ENCODE peak calls at places on chromosomes 4 and X, in four cellular contexts. One of them, this sample, is unnamed.

GRCh38 chrX:44795945-44796450 is 47.8 kb upstream of the DUSP21 start:
- DNase-seq in fibroblast of pulmonary artery: peak; percentile 0
- DNase-seq in fibroblast of the aortic adventitia: no peak
- DNase-seq in spleen: no peak
- DNase-seq in this sample: no peak

GRCh38 chr4:147370473-147370872 is 110.4 kb upstream of the EDNRA start:
- DNase-seq in fibroblast of the aortic adventitia: peak; percentile 53
- DNase-seq in fibroblast of pulmonary artery: peak; percentile 67
- DNase-seq in spleen: no peak
- DNase-seq in this sample: peak; percentile 68

GRCh38 chr4:106450249-106450648 is 81.7 kb upstream of the GIMD1 start:
- DNase-seq in spleen: no peak
- DNase-seq in fibroblast of pulmonary artery: peak; percentile 6
- DNase-seq in fibroblast of the aortic adventitia: peak; percentile 55
- DNase-seq in this sample: no peak

GRCh38 chr4:186701273-186701672 is 22.4 kb downstream of the FAT1 start:
- DNase-seq in fibroblast of the aortic adventitia: peak; percentile 53
- DNase-seq in fibroblast of pulmonary artery: peak; percentile 85
- DNase-seq in spleen: no peak
- DNase-seq in this sample: peak; percentile 77

GRCh38 chr4:26647523-26648224 is 63.8 kb downstream of the TBC1D19 start:
- DNase-seq in fibroblast of the aortic adventitia: no peak
- DNase-seq in fibroblast of pulmonary artery: no peak
- DNase-seq in spleen: no peak
- DNase-seq in this sample: no peak

GRCh38 chrX:46642145-46642544 is 68.6 kb downstream of the CHST7 start:
- DNase-seq in fibroblast of the aortic adventitia: peak; percentile 33
- DNase-seq in fibroblast of pulmonary artery: peak; percentile 54
- DNase-seq in spleen: no peak
- DNase-seq in this sample: peak; percentile 12

GRCh38 chrX:119870626-119871131 is 854 bp downstream of the RNF113A start:
- DNase-seq in fibroblast of the aortic adventitia: no peak
- DNase-seq in fibroblast of pulmonary artery: no peak
- DNase-seq in spleen: peak; percentile 82
- DNase-seq in this sample: peak; percentile 17

GRCh38 chrX:47540754-47541538 is 20.1 kb upstream of the ARAF start:
- DNase-seq in spleen: no peak
- DNase-seq in fibroblast of the aortic adventitia: peak; percentile 91
- DNase-seq in fibroblast of pulmonary artery: peak; percentile 94
- DNase-seq in this sample: peak; percentile 91

GRCh38 chr4:36128689-36129088 is 115.6 kb downstream of the ARAP2 start:
- DNase-seq in spleen: no peak
- DNase-seq in fibroblast of pulmonary artery: peak; percentile 33
- DNase-seq in fibroblast of the aortic adventitia: no peak
- DNase-seq in this sample: no peak

GRCh38 chr4:98710831-98711230 is 52.4 kb upstream of the TSPAN5 start:
- DNase-seq in fibroblast of pulmonary artery: peak; percentile 36
- DNase-seq in fibroblast of the aortic adventitia: no peak
- DNase-seq in spleen: no peak
- DNase-seq in this sample: peak; percentile 30

GRCh38 chrX:40158036-40158706 is 60.4 kb upstream of the BCOR start:
- DNase-seq in fibroblast of the aortic adventitia: no peak
- DNase-seq in fibroblast of pulmonary artery: peak; percentile 26
- DNase-seq in spleen: peak; percentile 86
- DNase-seq in this sample: no peak

GRCh38 chrX:119015407-119016242 is 41.2 kb downstream of the LONRF3 start:
- DNase-seq in fibroblast of the aortic adventitia: peak; percentile 81
- DNase-seq in fibroblast of pulmonary artery: peak; percentile 90
- DNase-seq in spleen: no peak
- DNase-seq in this sample: peak; percentile 85

GRCh38 chrX:68504237-68504636 is 5.4 kb downstream of the YIPF6 start:
- DNase-seq in fibroblast of pulmonary artery: peak; percentile 66
- DNase-seq in spleen: no peak
- DNase-seq in fibroblast of the aortic adventitia: peak; percentile 38
- DNase-seq in this sample: peak; percentile 71

GRCh38 chr4:37644962-37645361 is 41.2 kb downstream of the RELL1 start:
- DNase-seq in fibroblast of the aortic adventitia: peak; percentile 72
- DNase-seq in spleen: no peak
- DNase-seq in fibroblast of pulmonary artery: peak; percentile 55
- DNase-seq in this sample: peak; percentile 90

GRCh38 chr4:105828074-105828473 is 67.2 kb upstream of the NPNT start:
- DNase-seq in spleen: no peak
- DNase-seq in fibroblast of pulmonary artery: no peak
- DNase-seq in fibroblast of the aortic adventitia: no peak
- DNase-seq in this sample: no peak

GRCh38 chrX:8955521-8955920 is 78.4 kb downstream of the FAM9B start:
- DNase-seq in fibroblast of pulmonary artery: no peak
- DNase-seq in fibroblast of the aortic adventitia: no peak
- DNase-seq in spleen: no peak
- DNase-seq in this sample: no peak

GRCh38 chrX:16022580-16023170 is 100.7 kb upstream of the GRPR start:
- DNase-seq in spleen: no peak
- DNase-seq in fibroblast of pulmonary artery: peak; percentile 44
- DNase-seq in fibroblast of the aortic adventitia: peak; percentile 66
- DNase-seq in this sample: peak; percentile 39

GRCh38 chr4:167541286-167541685 is 307.0 kb upstream of the SPOCK3 start:
- DNase-seq in spleen: no peak
- DNase-seq in fibroblast of pulmonary artery: no peak
- DNase-seq in fibroblast of the aortic adventitia: peak; percentile 24
- DNase-seq in this sample: no peak

GRCh38 chrX:41029332-41029731 is 55.9 kb upstream of the USP9X start:
- DNase-seq in fibroblast of the aortic adventitia: no peak
- DNase-seq in fibroblast of pulmonary artery: no peak
- DNase-seq in spleen: no peak
- DNase-seq in this sample: no peak

GRCh38 chr4:89914609-89915008 is 20.0 kb downstream of the MMRN1 start:
- DNase-seq in fibroblast of the aortic adventitia: no peak
- DNase-seq in spleen: no peak
- DNase-seq in fibroblast of pulmonary artery: no peak
- DNase-seq in this sample: no peak

GRCh38 chrX:39652336-39652735 is 445.4 kb downstream of the BCOR start:
- DNase-seq in spleen: no peak
- DNase-seq in fibroblast of the aortic adventitia: peak; percentile 50
- DNase-seq in fibroblast of pulmonary artery: peak; percentile 38
- DNase-seq in this sample: no peak

GRCh38 chr4:40603281-40603680 is 26.4 kb downstream of the RBM47 start:
- DNase-seq in spleen: no peak
- DNase-seq in fibroblast of pulmonary artery: no peak
- DNase-seq in fibroblast of the aortic adventitia: no peak
- DNase-seq in this sample: no peak

GRCh38 chr4:113711883-113712662 is 49.5 kb downstream of the CAMK2D start:
- DNase-seq in spleen: no peak
- DNase-seq in fibroblast of pulmonary artery: no peak
- DNase-seq in fibroblast of the aortic adventitia: no peak
- DNase-seq in this sample: no peak

GRCh38 chr4:82823062-82823461 is 24.5 kb upstream of the SCD5 start:
- DNase-seq in fibroblast of the aortic adventitia: no peak
- DNase-seq in fibroblast of pulmonary artery: no peak
- DNase-seq in spleen: no peak
- DNase-seq in this sample: peak; percentile 23

GRCh38 chr4:59553739-59554126 is 1646.4 kb upstream of the ADGRL3 start:
- DNase-seq in fibroblast of pulmonary artery: peak; percentile 40
- DNase-seq in spleen: no peak
- DNase-seq in fibroblast of the aortic adventitia: peak; percentile 26
- DNase-seq in this sample: peak; percentile 67

GRCh38 chr4:4490041-4490440 is 51.8 kb downstream of the STX18 start:
- DNase-seq in spleen: no peak
- DNase-seq in fibroblast of the aortic adventitia: peak; percentile 47
- DNase-seq in fibroblast of pulmonary artery: peak; percentile 47
- DNase-seq in this sample: peak; percentile 36

GRCh38 chrX:150504399-150505186 is 63.8 kb upstream of the MTM1 start:
- DNase-seq in fibroblast of pulmonary artery: no peak
- DNase-seq in fibroblast of the aortic adventitia: peak; percentile 50
- DNase-seq in spleen: no peak
- DNase-seq in this sample: peak; percentile 24

GRCh38 chrX:46865281-46865680 is 28.4 kb downstream of the RP2 start:
- DNase-seq in fibroblast of the aortic adventitia: peak; percentile 56
- DNase-seq in spleen: no peak
- DNase-seq in fibroblast of pulmonary artery: peak; percentile 61
- DNase-seq in this sample: peak; percentile 56

GRCh38 chr4:1488831-1489638 is 82.8 kb upstream of the NKX1-1 start:
- DNase-seq in fibroblast of pulmonary artery: no peak
- DNase-seq in spleen: no peak
- DNase-seq in fibroblast of the aortic adventitia: no peak
- DNase-seq in this sample: no peak

GRCh38 chr4:41661447-41662076 is 87.0 kb downstream of the PHOX2B start:
- DNase-seq in fibroblast of the aortic adventitia: peak; percentile 67
- DNase-seq in fibroblast of pulmonary artery: peak; percentile 69
- DNase-seq in spleen: no peak
- DNase-seq in this sample: peak; percentile 54

GRCh38 chr4:53562409-53562808 is 28.9 kb downstream of the LNX1 start:
- DNase-seq in fibroblast of the aortic adventitia: no peak
- DNase-seq in spleen: no peak
- DNase-seq in fibroblast of pulmonary artery: no peak
- DNase-seq in this sample: no peak

GRCh38 chr4:86595426-86595805 is 1.3 kb downstream of the PTPN13 start:
- DNase-seq in spleen: no peak
- DNase-seq in fibroblast of the aortic adventitia: no peak
- DNase-seq in fibroblast of pulmonary artery: peak; percentile 35
- DNase-seq in this sample: no peak

GRCh38 chr4:144656857-144657256 is 10.9 kb downstream of the HHIP start:
- DNase-seq in fibroblast of pulmonary artery: no peak
- DNase-seq in spleen: no peak
- DNase-seq in fibroblast of the aortic adventitia: peak; percentile 59
- DNase-seq in this sample: peak; percentile 51

GRCh38 chr4:144655491-144655890 is 9.5 kb downstream of the HHIP start:
- DNase-seq in spleen: no peak
- DNase-seq in fibroblast of the aortic adventitia: peak; percentile 43
- DNase-seq in fibroblast of pulmonary artery: no peak
- DNase-seq in this sample: no peak

GRCh38 chr4:144658908-144659307 is 13.0 kb downstream of the HHIP start:
- DNase-seq in spleen: no peak
- DNase-seq in fibroblast of pulmonary artery: no peak
- DNase-seq in fibroblast of the aortic adventitia: peak; percentile 30
- DNase-seq in this sample: peak; percentile 61

GRCh38 chr4:144658015-144658567 is 12.1 kb downstream of the HHIP start:
- DNase-seq in fibroblast of the aortic adventitia: no peak
- DNase-seq in spleen: no peak
- DNase-seq in fibroblast of pulmonary artery: no peak
- DNase-seq in this sample: no peak

GRCh38 chr4:144659493-144659892 is 13.5 kb downstream of the HHIP start:
- DNase-seq in spleen: no peak
- DNase-seq in fibroblast of pulmonary artery: no peak
- DNase-seq in fibroblast of the aortic adventitia: no peak
- DNase-seq in this sample: no peak
- H3K4me3 ChIP-seq in spleen: no peak overlapping the region
- H3K4me3 ChIP-seq in fibroblast of pulmonary artery: no peak overlapping the region
- H3K4me3 ChIP-seq in fibroblast of the aortic adventitia: no peak overlapping the region
- H3K4me3 ChIP-seq in this sample: no peak overlapping the region

DNA sequence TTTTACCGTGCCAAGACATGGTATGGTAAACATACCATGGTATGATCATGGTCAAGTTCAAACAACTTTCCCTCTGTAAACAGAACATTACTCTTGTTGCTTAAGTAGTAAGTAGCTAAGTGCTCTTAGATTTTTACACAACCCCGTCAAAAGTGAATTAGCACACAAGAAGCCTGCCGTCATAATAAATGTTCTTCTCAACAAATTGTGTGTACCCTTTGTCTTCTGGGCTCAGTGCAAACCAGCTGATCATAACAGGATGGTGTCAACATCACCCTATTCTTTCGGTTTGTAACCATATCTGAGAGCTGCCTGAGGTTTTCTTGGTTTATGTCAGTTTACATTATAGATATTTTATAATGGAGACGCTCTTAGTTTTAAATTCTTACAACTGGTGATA is 28.8 kb downstream of the MSL3 start:
- DNase-seq in fibroblast of pulmonary artery: peak; percentile 12
- DNase-seq in spleen: no peak
- DNase-seq in fibroblast of the aortic adventitia: no peak
- DNase-seq in this sample: no peak
- H3K4me3 ChIP-seq in fibroblast of pulmonary artery: peak overlapping the region; percentile 47
- H3K4me3 ChIP-seq in spleen: no peak overlapping the region
- H3K4me3 ChIP-seq in fibroblast of the aortic adventitia: no peak overlapping the region
- H3K4me3 ChIP-seq in this sample: no peak overlapping the region

DNA sequence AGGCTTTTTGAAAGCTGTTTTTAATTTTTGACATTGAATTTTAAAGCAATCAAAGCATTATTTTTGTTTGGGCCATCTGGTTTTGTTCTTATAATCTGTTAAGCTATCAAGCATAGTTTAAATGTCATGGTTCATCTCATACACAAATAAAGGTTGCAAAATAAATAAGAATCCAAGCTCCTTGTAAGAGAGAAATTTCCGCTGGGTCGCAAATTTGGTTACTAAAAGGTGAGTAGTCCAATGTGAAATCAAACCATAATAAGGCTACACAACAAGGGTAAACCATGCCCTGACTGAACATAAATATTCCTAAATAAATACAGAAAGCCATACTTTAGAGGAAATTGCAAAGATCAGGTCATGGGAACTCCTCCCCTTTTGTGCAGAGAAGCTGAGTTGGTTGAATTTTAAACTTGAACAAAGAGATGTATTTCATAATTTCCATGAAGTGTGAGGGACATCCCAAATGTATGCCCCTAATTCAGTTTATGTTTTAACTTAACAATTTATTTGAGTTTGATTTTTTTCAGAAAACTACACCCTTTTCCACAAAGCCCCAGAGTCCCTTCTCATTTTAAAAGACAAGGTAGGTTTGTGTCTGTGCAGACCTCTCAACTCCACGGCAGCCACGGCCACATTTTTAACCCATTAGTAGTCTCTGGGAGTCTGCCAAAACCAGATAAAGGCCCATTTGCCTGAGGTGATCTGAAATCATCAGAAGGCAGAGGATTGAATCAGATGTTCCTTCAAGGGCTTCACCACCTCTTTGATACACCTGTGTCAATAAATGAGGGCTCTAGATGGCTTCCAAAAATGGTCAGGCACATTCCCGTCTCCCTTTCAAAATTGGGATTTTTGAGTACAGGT is 85.2 kb downstream of the PLAC1 start:
- DNase-seq in fibroblast of the aortic adventitia: no peak
- DNase-seq in fibroblast of pulmonary artery: peak; percentile 7
- DNase-seq in spleen: no peak
- DNase-seq in this sample: peak; percentile 36
- H3K4me3 ChIP-seq in fibroblast of the aortic adventitia: no peak overlapping the region
- H3K4me3 ChIP-seq in fibroblast of pulmonary artery: no peak overlapping the region
- H3K4me3 ChIP-seq in spleen: no peak overlapping the region
- H3K4me3 ChIP-seq in this sample: no peak overlapping the region

DNA sequence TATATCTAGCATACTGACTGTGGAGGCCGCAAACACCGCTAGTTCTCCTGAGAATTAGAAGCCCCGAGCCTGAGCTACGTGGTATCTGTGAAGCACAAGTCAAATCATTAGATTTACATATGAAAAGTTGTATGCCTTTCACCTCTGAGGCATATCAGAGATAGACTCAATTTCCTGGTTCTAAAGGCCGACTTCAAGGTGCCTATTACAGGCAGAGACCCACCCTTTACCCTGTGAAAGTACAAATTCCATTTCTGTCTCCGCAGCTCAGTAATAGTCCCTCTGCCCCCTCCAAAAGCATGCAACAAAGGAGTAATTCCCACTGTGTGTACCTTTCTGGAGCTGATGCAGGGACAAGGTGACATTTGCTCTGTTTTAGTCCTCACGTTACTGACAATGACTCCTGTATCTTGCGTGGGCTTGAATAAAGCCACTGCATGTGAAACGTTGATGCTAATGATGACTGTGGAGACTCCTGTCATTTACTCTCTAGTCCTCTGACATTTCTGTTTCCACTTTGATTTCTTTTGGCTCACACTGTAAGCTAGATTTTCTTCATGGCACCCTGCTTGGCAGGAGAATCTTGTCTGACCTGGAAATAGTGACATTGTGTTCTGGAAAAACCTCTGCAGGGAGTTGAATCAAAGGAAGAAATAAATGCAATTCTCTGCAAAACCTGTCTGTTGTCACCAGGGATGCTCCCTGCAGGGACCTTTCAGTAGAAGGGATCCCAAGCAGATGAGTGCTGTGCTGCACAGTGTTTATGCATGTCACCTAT is 273.2 kb upstream of the EMCN start:
- DNase-seq in spleen: no peak
- DNase-seq in fibroblast of the aortic adventitia: no peak
- DNase-seq in fibroblast of pulmonary artery: no peak
- DNase-seq in this sample: no peak
- H3K4me3 ChIP-seq in spleen: no peak overlapping the region
- H3K4me3 ChIP-seq in fibroblast of the aortic adventitia: no peak overlapping the region
- H3K4me3 ChIP-seq in fibroblast of pulmonary artery: no peak overlapping the region
- H3K4me3 ChIP-seq in this sample: no peak overlapping the region